ENCODE peak calls at places on chromosomes 2 and 18, in five cellular contexts. Q is effector memory CD4-positive, alpha-beta T cell; W is transverse colon; D is fibroblast of lung; S is heart right ventricle. N is an unnamed sample. For H3K27me3, the result is how much of the 10 kb centered on the place peaks cover.

GRCh38 chr2:241619602-241620418 is 17.1 kb downstream of the THAP4 start:
- DNase-seq in Q (no peak), W (no peak), D (no peak), S (no peak), N (no peak)

GRCh38 chr2:28748176-28748575 is 3.5 kb upstream of the PPP1CB start:
- DNase-seq in Q (no peak), W (no peak), D (no peak), S (no peak), N (no peak)

GRCh38 chr2:240346753-240347372 is 88.6 kb upstream of the GPC1 start:
- DNase-seq in Q (no peak), W (no peak), D (no peak), S (no peak), N (no peak)

GRCh38 chr2:46239175-46239846 is 57.9 kb upstream of the EPAS1 start:
- DNase-seq in Q (no peak), W (no peak), D (peak), S (no peak), N (no peak)

GRCh38 chr2:226578879-226579278 is 220.7 kb downstream of the IRS1 start:
- DNase-seq in Q (no peak), W (no peak), D (peak), S (no peak), N (no peak)

GRCh38 chr2:207341816-207342215 is 176.1 kb upstream of the KLF7 start:
- DNase-seq in Q (no peak), W (no peak), D (no peak), S (no peak), N (peak)

GRCh38 chr2:86037141-86037794 is 68.4 kb downstream of the POLR1A start:
- DNase-seq in Q (no peak), W (peak), D (peak), S (peak), N (no peak)

GRCh38 chr2:127957240-127957639 is 70.6 kb downstream of the SAP130 start:
- DNase-seq in Q (no peak), W (no peak), D (no peak), S (no peak), N (peak)

GRCh38 chr2:219002395-219003266 is 9.4 kb upstream of the CRYBA2 start:
- DNase-seq in Q (peak), W (peak), D (peak), S (no peak), N (peak)

GRCh38 chr2:55902971-55903370 is 20.6 kb downstream of the EFEMP1 start:
- DNase-seq in Q (no peak), W (no peak), D (peak), S (no peak), N (no peak)

GRCh38 chr2:158600155-158600802 is 143.5 kb downstream of the PKP4 start:
- DNase-seq in Q (no peak), W (peak), D (peak), S (peak), N (no peak)

GRCh38 chr2:112184121-112184520 is 45.9 kb downstream of the FBLN7 start:
- DNase-seq in Q (no peak), W (no peak), D (no peak), S (no peak), N (no peak)

GRCh38 chr2:221051162-221051561 is 520.9 kb downstream of the EPHA4 start:
- DNase-seq in Q (no peak), W (no peak), D (no peak), S (no peak), N (no peak)

GRCh38 chr18:22166070-22166972 is 3.1 kb upstream of the GATA6 start:
- DNase-seq in Q (no peak), W (peak), D (no peak), S (peak), N (peak)

GRCh38 chr18:58438984-58439311 is 189.9 kb downstream of the ALPK2 start:
- DNase-seq in Q (no peak), W (no peak), D (no peak), S (no peak), N (no peak)

GRCh38 chr2:238202326-238203103 is 980 bp downstream of the ILKAP start:
- DNase-seq in Q (peak), W (no peak), D (peak), S (no peak), N (peak)

GRCh38 chr2:25822190-25823117 is 55.8 kb downstream of the ASXL2 start:
- DNase-seq in Q (peak), W (peak), D (peak), S (peak), N (peak)

GRCh38 chr2:203682688-203683130 is 23.7 kb upstream of the CD28 start:
- DNase-seq in Q (no peak), W (no peak), D (peak), S (peak), N (no peak)

GRCh38 chr18:80252136-80252535 is 4.8 kb upstream of the PARD6G start:
- DNase-seq in Q (no peak), W (no peak), D (peak), S (no peak), N (no peak)

GRCh38 chr2:217193431-217194075 is 333.7 kb upstream of the TNP1 start:
- DNase-seq in Q (no peak), W (no peak), D (no peak), S (no peak), N (no peak)

GRCh38 chr2:64426191-64426952 is 27.6 kb upstream of the LGALSL start:
- DNase-seq in Q (no peak), W (no peak), D (peak), S (no peak), N (no peak)

GRCh38 chr2:234649951-234650350 is 153.1 kb upstream of the ARL4C start:
- DNase-seq in Q (no peak), W (no peak), D (no peak), S (no peak), N (no peak)

GRCh38 chr2:206721216-206721920 is 3.2 kb upstream of the DYTN start:
- DNase-seq in Q (no peak), W (no peak), D (no peak), S (no peak), N (no peak)

GRCh38 chr2:27069436-27069835 is 2.0 kb downstream of the OST4 start:
- DNase-seq in Q (no peak), W (no peak), D (no peak), S (no peak), N (no peak)

GRCh38 chr2:218717262-218717661 is 6.6 kb downstream of the TTLL4 start:
- DNase-seq in Q (no peak), W (no peak), D (peak), S (no peak), N (no peak)

GRCh38 chr2:3433339-3433699 is 53.8 kb downstream of the TRAPPC12 start:
- DNase-seq in Q (no peak), W (no peak), D (no peak), S (no peak), N (peak)
- H3K27me3 ChIP-seq in Q (under half), W (under half), D (under half), S (under half), N (under half)

GRCh38 chr2:11679016-11679415 is 9.0 kb upstream of the NTSR2 start:
- DNase-seq in Q (no peak), W (no peak), D (no peak), S (no peak), N (no peak)
- H3K27me3 ChIP-seq in Q (under half), W (under half), D (under half), S (under half), N (under half)

GRCh38 chr2:152122161-152122560 is 23.3 kb upstream of the CACNB4 start:
- DNase-seq in Q (no peak), W (no peak), D (no peak), S (no peak), N (no peak)
- H3K27me3 ChIP-seq in Q (under half), W (under half), D (under half), S (under half), N (under half)

GRCh38 chr2:3771576-3771975 is 68.2 kb downstream of the DCDC2C start:
- DNase-seq in Q (no peak), W (no peak), D (no peak), S (no peak), N (peak)
- H3K27me3 ChIP-seq in Q (under half), W (under half), D (under half), S (under half), N (under half)

GRCh38 chr2:133331437-133331836 is 236.8 kb downstream of the NCKAP5 start:
- DNase-seq in Q (no peak), W (no peak), D (no peak), S (no peak), N (no peak)
- H3K27me3 ChIP-seq in Q (under half), W (under half), D (under half), S (under half), N (under half)

N was measured in endodermal cell.